ENCODE peak calls at places on chromosomes 12 and 14, in ten cellular contexts. B is sigmoid colon; R is lower leg skin; Y is left ventricle myocardium inferior; V is endothelial cell of umbilical vein; O is AG09309; Z is esophagus squamous epithelium; S is CD8-positive, alpha-beta T cell; F is right atrium auricular region; H is coronary artery. Q is an unnamed sample.

GRCh38 chr14:102532204-102532658 is 22.7 kb upstream of the ANKRD9 start:
- DNase-seq in B (no peak), R (no peak), Y (no peak), V (no peak), O (no peak), Z (no peak), S (no peak), F (no peak), H (no peak), Q (no peak)

GRCh38 chr12:111149299-111149698 is 219.6 kb downstream of the PHETA1 start:
- DNase-seq in B (no peak), R (no peak), Y (no peak), V (no peak), O (no peak), Z (no peak), S (no peak), F (no peak), H (no peak), Q (no peak)

GRCh38 chr14:73252491-73253322 is 15.4 kb downstream of the PAPLN start:
- DNase-seq in B (no peak), R (no peak), Y (no peak), V (no peak), O (no peak), Z (no peak), S (no peak), F (no peak), H (no peak), Q (no peak)

GRCh38 chr14:99524804-99525698 is 43.8 kb downstream of the CCNK start:
- DNase-seq in B (no peak), R (no peak), Y (peak), V (peak), O (no peak), Z (no peak), S (no peak), F (no peak), H (no peak), Q (peak)

GRCh38 chr12:76696186-76696585 is 67.7 kb upstream of the ZDHHC17 start:
- DNase-seq in B (no peak), R (no peak), Y (no peak), V (no peak), O (no peak), Z (no peak), S (no peak), F (no peak), H (no peak), Q (no peak)

GRCh38 chr14:73227812-73228781 is 9.2 kb upstream of the PAPLN start:
- DNase-seq in B (peak), R (peak), Y (peak), V (peak), O (no peak), Z (no peak), S (no peak), F (no peak), H (no peak), Q (no peak)

GRCh38 chr14:94001501-94002396 is 4.6 kb downstream of the CCDC197 start:
- DNase-seq in B (peak), R (peak), Y (peak), V (peak), O (no peak), Z (no peak), S (peak), F (no peak), H (no peak), Q (peak)

GRCh38 chr12:132329036-132329738 is at the start of gene GALNT9:
- DNase-seq in B (no peak), R (no peak), Y (no peak), V (no peak), O (no peak), Z (no peak), S (no peak), F (no peak), H (no peak), Q (peak)

GRCh38 chr12:41663487-41664258 is 475.6 kb downstream of the PDZRN4 start:
- DNase-seq in B (no peak), R (no peak), Y (no peak), V (peak), O (no peak), Z (no peak), S (no peak), F (no peak), H (no peak), Q (no peak)

GRCh38 chr14:69696633-69697557 is 70.0 kb upstream of the SRSF5 start:
- DNase-seq in B (no peak), R (no peak), Y (no peak), V (no peak), O (no peak), Z (no peak), S (no peak), F (no peak), H (no peak), Q (no peak)

GRCh38 chr12:15706010-15706676 is 83.0 kb downstream of the EPS8 start:
- DNase-seq in B (no peak), R (no peak), Y (no peak), V (no peak), O (no peak), Z (no peak), S (no peak), F (no peak), H (no peak), Q (peak)

GRCh38 chr12:4909734-4910501 is at the start of gene KCNA1:
- DNase-seq in B (peak), R (no peak), Y (no peak), V (no peak), O (no peak), Z (no peak), S (no peak), F (no peak), H (no peak), Q (no peak)

GRCh38 chr12:116262741-116263140 is 14.8 kb downstream of the MED13L start:
- DNase-seq in B (no peak), R (no peak), Y (no peak), V (no peak), O (no peak), Z (no peak), S (no peak), F (no peak), H (no peak), Q (no peak)

GRCh38 chr14:100428727-100429126 is 105.6 kb downstream of the SLC25A47 start:
- DNase-seq in B (no peak), R (no peak), Y (no peak), V (no peak), O (no peak), Z (no peak), S (no peak), F (no peak), H (no peak), Q (no peak)

GRCh38 chr12:12011880-12012260 is 58.9 kb upstream of the BCL2L14 start:
- DNase-seq in B (no peak), R (no peak), Y (no peak), V (no peak), O (no peak), Z (no peak), S (no peak), F (no peak), H (no peak), Q (no peak)

GRCh38 chr14:29763342-29763858 is 164.2 kb downstream of the PRKD1 start:
- DNase-seq in B (no peak), R (no peak), Y (no peak), V (no peak), O (no peak), Z (no peak), S (no peak), F (no peak), H (no peak), Q (no peak)

GRCh38 chr14:75793806-75794205 is 132.8 kb downstream of the TTLL5 start:
- DNase-seq in B (no peak), R (no peak), Y (no peak), V (no peak), O (peak), Z (no peak), S (no peak), F (no peak), H (no peak), Q (no peak)

GRCh38 chr12:80977356-80977755 is 39.6 kb upstream of the LIN7A start:
- DNase-seq in B (no peak), R (no peak), Y (no peak), V (no peak), O (no peak), Z (no peak), S (no peak), F (no peak), H (no peak), Q (no peak)

GRCh38 chr12:48977290-48978281 is 536 bp upstream of the WNT1 start:
- DNase-seq in B (peak), R (no peak), Y (no peak), V (no peak), O (no peak), Z (no peak), S (peak), F (no peak), H (no peak), Q (peak)

GRCh38 chr14:57391609-57392195 is 1.3 kb downstream of the NAA30 start:
- DNase-seq in B (no peak), R (no peak), Y (no peak), V (peak), O (no peak), Z (no peak), S (no peak), F (no peak), H (no peak), Q (no peak)

GRCh38 chr14:95482967-95483842 is 33.2 kb downstream of the SYNE3 start:
- DNase-seq in B (peak), R (peak), Y (peak), V (peak), O (peak), Z (no peak), S (no peak), F (peak), H (peak), Q (no peak)

GRCh38 chr12:77231548-77231947 is 166.2 kb upstream of the E2F7 start:
- DNase-seq in B (peak), R (peak), Y (peak), V (peak), O (peak), Z (no peak), S (no peak), F (peak), H (no peak), Q (no peak)

GRCh38 chr14:104819361-104819771 is 18.5 kb downstream of the ZBTB42 start:
- DNase-seq in B (peak), R (no peak), Y (no peak), V (no peak), O (no peak), Z (no peak), S (no peak), F (no peak), H (no peak), Q (no peak)

GRCh38 chr14:93234798-93235197 is 27.7 kb downstream of the UBR7 start:
- DNase-seq in B (no peak), R (no peak), Y (no peak), V (no peak), O (peak), Z (no peak), S (no peak), F (no peak), H (no peak), Q (no peak)

GRCh38 chr12:75471928-75472865 is 8.4 kb upstream of the GLIPR1 start:
- DNase-seq in B (no peak), R (no peak), Y (no peak), V (no peak), O (no peak), Z (no peak), S (no peak), F (no peak), H (no peak), Q (no peak)

GRCh38 chr14:104082807-104083206 is 2.7 kb upstream of the ASPG start:
- DNase-seq in B (no peak), R (no peak), Y (peak), V (no peak), O (no peak), Z (no peak), S (peak), F (no peak), H (peak), Q (no peak)

GRCh38 chr12:123474493-123475255 is 16.7 kb downstream of the SNRNP35 start:
- DNase-seq in B (no peak), R (no peak), Y (peak), V (no peak), O (no peak), Z (no peak), S (no peak), F (no peak), H (no peak), Q (no peak)

GRCh38 chr12:2960432-2960956 is 1.3 kb downstream of the TEAD4 start:
- DNase-seq in B (no peak), R (no peak), Y (no peak), V (peak), O (no peak), Z (no peak), S (no peak), F (no peak), H (no peak), Q (no peak)

GRCh38 chr12:69435644-69436043 is 34.5 kb upstream of the FRS2 start:
- DNase-seq in B (no peak), R (no peak), Y (no peak), V (no peak), O (peak), Z (no peak), S (no peak), F (no peak), H (no peak), Q (no peak)

GRCh38 chr14:23359167-23359626 is 5.8 kb downstream of the EFS start:
- DNase-seq in B (no peak), R (no peak), Y (no peak), V (no peak), O (no peak), Z (no peak), S (no peak), F (peak), H (peak), Q (no peak)

GRCh38 chr12:73815072-73815660 is 722.5 kb upstream of the ATXN7L3B start:
- DNase-seq in B (no peak), R (no peak), Y (no peak), V (no peak), O (no peak), Z (no peak), S (no peak), F (no peak), H (no peak), Q (no peak)

GRCh38 chr12:98126637-98127335 is 388.6 kb upstream of the TMPO start:
- DNase-seq in B (no peak), R (no peak), Y (no peak), V (peak), O (no peak), Z (no peak), S (no peak), F (no peak), H (no peak), Q (no peak)

GRCh38 chr14:99595034-99595433 is 9.0 kb downstream of the CCDC85C start:
- DNase-seq in B (no peak), R (no peak), Y (no peak), V (no peak), O (no peak), Z (no peak), S (no peak), F (no peak), H (no peak), Q (no peak)

GRCh38 chr12:123389560-123390351 is 5.8 kb downstream of the KMT5A start:
- DNase-seq in B (peak), R (no peak), Y (peak), V (peak), O (no peak), Z (no peak), S (peak), F (no peak), H (peak), Q (peak)

GRCh38 chr12:114990396-114990795 is 306.4 kb upstream of the TBX3 start:
- DNase-seq in B (no peak), R (no peak), Y (no peak), V (no peak), O (no peak), Z (no peak), S (no peak), F (no peak), H (no peak), Q (no peak)

GRCh38 chr12:10607885-10608458 is 5.4 kb downstream of the MAGOHB start:
- DNase-seq in B (no peak), R (no peak), Y (no peak), V (peak), O (no peak), Z (no peak), S (no peak), F (no peak), H (no peak), Q (peak)

GRCh38 chr12:85948340-85948739 is 74.2 kb downstream of the NTS start:
- DNase-seq in B (no peak), R (no peak), Y (no peak), V (no peak), O (no peak), Z (no peak), S (no peak), F (no peak), H (no peak), Q (no peak)

GRCh38 chr12:74586251-74586650 is 48.6 kb downstream of the ATXN7L3B start:
- DNase-seq in B (no peak), R (no peak), Y (no peak), V (no peak), O (no peak), Z (no peak), S (no peak), F (no peak), H (no peak), Q (no peak)

GRCh38 chr12:29782821-29783772 is 645 bp downstream of the TMTC1 start:
- DNase-seq in B (peak), R (peak), Y (peak), V (peak), O (no peak), Z (no peak), S (no peak), F (peak), H (peak), Q (no peak)

DNA sequence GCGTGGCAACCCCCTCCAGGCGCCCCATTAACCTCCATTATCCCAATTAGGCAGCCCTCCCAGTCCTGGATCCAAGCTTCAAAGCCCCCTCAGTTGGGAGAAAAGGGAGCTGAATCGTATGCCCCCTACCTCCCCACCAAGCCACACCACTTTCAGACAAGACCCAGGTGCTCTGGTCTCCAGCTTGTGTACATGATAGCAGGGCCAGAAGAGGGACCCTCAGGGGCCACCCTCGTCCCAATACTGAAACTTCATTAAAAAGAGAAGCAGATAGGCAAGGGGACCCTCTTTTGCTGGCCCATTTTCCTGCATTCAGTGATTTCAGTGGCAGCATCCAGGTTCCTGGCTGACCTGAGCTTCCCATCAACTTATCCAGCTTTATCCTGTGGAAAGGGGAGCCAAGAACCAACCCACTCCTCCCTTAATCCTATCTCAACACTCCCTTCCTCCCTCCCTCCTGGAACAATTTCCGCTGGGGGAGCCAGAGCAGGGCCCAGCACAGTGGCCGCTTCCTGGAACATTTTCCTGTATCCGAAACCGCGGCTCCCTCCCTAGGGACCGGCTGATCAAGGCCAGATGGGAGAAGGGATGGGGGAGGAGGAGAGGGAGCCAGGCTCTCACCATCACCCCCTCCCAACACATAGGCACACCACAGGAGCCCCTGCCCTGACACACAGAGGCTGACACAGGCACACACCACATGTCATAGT is 9.5 kb upstream of the SP7 start:
- DNase-seq in B (peak), R (no peak), Y (peak), V (peak), O (no peak), Z (no peak), S (no peak), F (no peak), H (peak), Q (no peak)
- H3K4me3 ChIP-seq in B (no peak), R (no peak), Y (peak), V (peak), O (peak), Z (peak), S (peak), F (peak), H (peak), Q (peak)

GRCh38 chr12:104823985-104824441 is 134.1 kb downstream of the SLC41A2 start:
- DNase-seq in B (no peak), R (peak), Y (no peak), V (no peak), O (no peak), Z (no peak), S (no peak), F (no peak), H (no peak), Q (no peak)

GRCh38 chr12:104825408-104825807 is 132.7 kb downstream of the SLC41A2 start:
- DNase-seq in B (no peak), R (no peak), Y (no peak), V (no peak), O (no peak), Z (no peak), S (no peak), F (no peak), H (no peak), Q (no peak)

GRCh38 chr12:104828015-104828414 is 130.1 kb downstream of the SLC41A2 start:
- DNase-seq in B (no peak), R (no peak), Y (peak), V (no peak), O (no peak), Z (no peak), S (no peak), F (no peak), H (no peak), Q (no peak)

GRCh38 chr12:104827587-104827986 is 130.5 kb downstream of the SLC41A2 start:
- DNase-seq in B (no peak), R (no peak), Y (no peak), V (no peak), O (no peak), Z (no peak), S (no peak), F (no peak), H (no peak), Q (no peak)
- TF ChIP-seq CTCF in B (no peak), R (no peak), Y (peak), V (peak), O (peak), Z (peak), S (no peak), F (no peak), H (no peak), Q (no peak)

GRCh38 chr14:88804477-88804876 is 11.7 kb upstream of the EML5 start:
- DNase-seq in B (no peak), R (no peak), Y (no peak), V (no peak), O (no peak), Z (no peak), S (no peak), F (no peak), H (no peak), Q (no peak)

GRCh38 chr14:88804035-88804434 is 11.3 kb upstream of the EML5 start:
- DNase-seq in B (no peak), R (no peak), Y (no peak), V (peak), O (no peak), Z (no peak), S (no peak), F (no peak), H (no peak), Q (no peak)

GRCh38 chr14:88798161-88798560 is 5.4 kb upstream of the EML5 start:
- DNase-seq in B (no peak), R (no peak), Y (no peak), V (no peak), O (no peak), Z (no peak), S (no peak), F (no peak), H (no peak), Q (no peak)

GRCh38 chr14:88802596-88802995 is 9.8 kb upstream of the EML5 start:
- DNase-seq in B (no peak), R (no peak), Y (no peak), V (no peak), O (no peak), Z (no peak), S (no peak), F (no peak), H (no peak), Q (no peak)

DNA sequence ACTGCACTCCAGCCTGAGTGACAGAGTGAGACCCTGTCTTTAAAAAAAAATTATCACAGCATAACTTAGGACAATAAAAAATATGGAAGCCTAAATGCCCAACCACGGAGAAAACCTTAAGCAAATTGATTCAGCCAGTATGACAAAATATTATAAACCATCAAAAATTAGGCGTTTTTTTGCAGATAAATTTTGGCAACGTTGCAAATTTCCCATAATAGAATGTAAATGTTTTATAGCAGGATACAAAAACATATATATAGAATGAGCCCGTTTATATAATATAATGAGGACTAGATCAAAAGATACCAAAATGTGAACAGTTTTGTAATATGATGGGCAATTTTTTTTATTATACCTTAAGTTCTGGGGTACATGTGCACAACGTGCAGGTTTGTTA is 6.8 kb upstream of the EML5 start:
- DNase-seq in B (no peak), R (no peak), Y (no peak), V (no peak), O (no peak), Z (no peak), S (no peak), F (no peak), H (no peak), Q (no peak)
- H3K4me3 ChIP-seq in B (no peak), R (no peak), Y (no peak), V (no peak), O (no peak), Z (no peak), S (no peak), F (no peak), H (no peak), Q (no peak)

GRCh38 chr12:57227315-57228115 is 2.0 kb upstream of the SHMT2 start:
- DNase-seq in B (no peak), R (no peak), Y (no peak), V (no peak), O (no peak), Z (no peak), S (no peak), F (no peak), H (no peak), Q (no peak)

GRCh38 chr12:57231276-57232021 is 1.9 kb downstream of the SHMT2 start:
- DNase-seq in B (no peak), R (no peak), Y (peak), V (no peak), O (no peak), Z (no peak), S (no peak), F (no peak), H (no peak), Q (no peak)

GRCh38 chr12:57229634-57230380 is at the start of gene SHMT2:
- DNase-seq in B (peak), R (peak), Y (peak), V (peak), O (peak), Z (no peak), S (peak), F (peak), H (peak), Q (peak)

GRCh38 chr12:57230381-57231155 is 1.1 kb downstream of the SHMT2 start:
- DNase-seq in B (no peak), R (no peak), Y (peak), V (no peak), O (no peak), Z (no peak), S (no peak), F (no peak), H (no peak), Q (no peak)

GRCh38 chr12:57229041-57229633 is 374 bp upstream of the SHMT2 start:
- DNase-seq in B (no peak), R (no peak), Y (no peak), V (no peak), O (no peak), Z (no peak), S (no peak), F (no peak), H (no peak), Q (no peak)
- TF ChIP-seq CTCF in B (no peak), R (no peak), Y (peak), V (no peak), O (no peak), Z (peak), S (no peak), F (no peak), H (no peak), Q (peak)

Q was measured in Caco-2.